ENCODE peak calls at places on chromosome 5, in four cellular contexts. J is right lobe of liver, I is A673, L is ovary. A is an unnamed sample.
A peak's percentile ranks its signal among the peaks of the same experiment; 100 is the strongest.

GRCh38 chr5:20500501-20500900 is 512.5 kb upstream of the CDH18 start:
- DNase-seq in I (no peak), J (no peak), L (no peak), A (no peak)

GRCh38 chr5:181167814-181168488 is 20.6 kb downstream of the OR2V2 start:
- DNase-seq in J (no peak), I (peak; percentile 49), L (no peak), A (no peak)

GRCh38 chr5:175382171-175382570 is 61.8 kb downstream of the DRD1 start:
- DNase-seq in J (no peak), I (no peak), L (no peak), A (no peak)

GRCh38 chr5:56142620-56143431 is 90.3 kb downstream of the ANKRD55 start:
- DNase-seq in I (no peak), J (peak; percentile 93), L (no peak), A (peak; percentile 49)

GRCh38 chr5:36489505-36489904 is 116.9 kb upstream of the SLC1A3 start:
- DNase-seq in J (no peak), I (no peak), L (no peak), A (no peak)

GRCh38 chr5:34008721-34009120 is 871 bp upstream of the AMACR start:
- DNase-seq in L (no peak), J (no peak), I (no peak), A (no peak)

GRCh38 chr5:57862471-57863282 is 380.1 kb upstream of the ACTBL2 start:
- DNase-seq in L (no peak), I (no peak), J (no peak), A (peak; percentile 98)

GRCh38 chr5:169218176-169218575 is 82.8 kb downstream of the SLIT3 start:
- DNase-seq in J (no peak), I (no peak), L (no peak), A (no peak)

GRCh38 chr5:52787600-52788504 is at the start of the genes ITGA1 and PELO:
- DNase-seq in J (peak; percentile 89), I (peak; percentile 81), L (peak; percentile 68), A (peak; percentile 69)

GRCh38 chr5:149423287-149424268 is 44.5 kb upstream of the IL17B start:
- DNase-seq in I (no peak), L (peak; percentile 63), J (no peak), A (no peak)

GRCh38 chr5:79831910-79832309 is 142.3 kb downstream of the CMYA5 start:
- DNase-seq in J (peak; percentile 30), I (no peak), L (no peak), A (no peak)

GRCh38 chr5:149760700-149761187 is 30.6 kb downstream of the PPARGC1B start:
- DNase-seq in I (peak; percentile 32), L (no peak), J (no peak), A (no peak)

GRCh38 chr5:67272453-67273130 is 76.0 kb upstream of the CD180 start:
- DNase-seq in J (no peak), I (no peak), L (no peak), A (no peak)

GRCh38 chr5:156824800-156825199 is 25.3 kb upstream of the PPP1R2B start:
- DNase-seq in J (no peak), I (peak; percentile 6), L (peak; percentile 10), A (no peak)

GRCh38 chr5:166031926-166032325 is 2259.5 kb upstream of the WWC1 start:
- DNase-seq in J (no peak), I (no peak), L (no peak), A (peak; percentile 4)

GRCh38 chr5:25604682-25605081 is 959.9 kb upstream of the CDH10 start:
- DNase-seq in L (no peak), J (no peak), I (no peak), A (no peak)

GRCh38 chr5:106843812-106844416 is 826.8 kb downstream of the EFNA5 start:
- DNase-seq in L (no peak), J (no peak), I (peak; percentile 67), A (peak; percentile 26)

GRCh38 chr5:178624626-178625546 is 2.0 kb downstream of the CLK4 start:
- DNase-seq in J (no peak), L (no peak), I (peak; percentile 54), A (peak; percentile 17)

GRCh38 chr5:72154076-72154756 is 46.9 kb downstream of the MAP1B start:
- DNase-seq in I (no peak), J (no peak), L (no peak), A (no peak)

GRCh38 chr5:97243352-97243751 is 60.3 kb upstream of the RIOK2 start:
- DNase-seq in I (no peak), J (no peak), L (no peak), A (no peak)

GRCh38 chr5:143318833-143319232 is 84.7 kb downstream of the NR3C1 start:
- DNase-seq in J (no peak), I (no peak), L (no peak), A (no peak)

GRCh38 chr5:176446884-176447537 is 1.2 kb upstream of the FAF2 start:
- DNase-seq in L (peak; percentile 13), J (peak; percentile 28), I (no peak), A (no peak)

GRCh38 chr5:129903466-129904101 is 681 bp upstream of the CHSY3 start:
- DNase-seq in L (no peak), J (no peak), I (no peak), A (peak; percentile 3)

GRCh38 chr5:2174572-2174971 is 291.8 kb upstream of the IRX4 start:
- DNase-seq in L (no peak), I (no peak), J (no peak), A (no peak)

GRCh38 chr5:3335301-3335700 is 260.3 kb upstream of the IRX1 start:
- DNase-seq in J (no peak), I (no peak), L (no peak), A (no peak)

GRCh38 chr5:97297063-97297715 is 114.1 kb upstream of the RIOK2 start:
- DNase-seq in L (no peak), J (no peak), I (peak; percentile 68), A (peak; percentile 6)

GRCh38 chr5:60210810-60211209 is 317.3 kb upstream of the PDE4D start:
- DNase-seq in J (no peak), I (no peak), L (no peak), A (no peak)

GRCh38 chr5:149168276-149168675 is 27.0 kb downstream of the ABLIM3 start:
- DNase-seq in I (no peak), L (no peak), J (no peak), A (no peak)

GRCh38 chr5:112174959-112175594 is 244.0 kb downstream of the EPB41L4A start:
- DNase-seq in L (no peak), J (no peak), I (peak; percentile 63), A (peak; percentile 36)

DNA sequence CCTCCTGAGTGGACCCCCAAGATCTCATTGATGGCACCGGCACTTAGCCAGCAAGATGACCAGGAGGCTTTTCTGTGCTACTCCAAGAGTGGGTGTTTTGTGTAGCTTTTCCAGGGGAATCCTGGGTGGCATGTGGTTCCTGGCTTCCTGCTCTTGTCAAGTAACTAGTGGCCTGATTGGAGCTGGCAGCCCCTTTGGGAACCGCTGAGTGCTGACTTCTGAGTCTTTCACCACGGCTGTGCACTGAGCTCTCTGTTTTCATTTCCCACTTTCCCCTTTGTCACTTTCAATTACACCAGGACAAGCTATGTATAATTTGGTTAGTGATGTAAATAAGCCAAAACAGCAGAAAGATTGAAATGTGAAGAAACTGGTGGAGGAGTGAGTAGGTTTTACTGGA is 255.4 kb downstream of the GOLPH3 start:
- DNase-seq in J (no peak), L (no peak), I (no peak), A (no peak)
- H3K27me3 ChIP-seq in J (no peaks in the 10 kb centered on the region), L (no peaks in the 10 kb centered on the region), I (no peaks in the 10 kb centered on the region), A (no peaks in the 10 kb centered on the region)

GRCh38 chr5:74334434-74335364 is 305.8 kb downstream of the ENC1 start:
- DNase-seq in I (no peak), L (no peak), J (no peak), A (no peak)

GRCh38 chr5:74338101-74338388 is 302.5 kb downstream of the ENC1 start:
- DNase-seq in J (no peak), L (no peak), I (no peak), A (no peak)

GRCh38 chr5:74334034-74334433 is 306.5 kb downstream of the ENC1 start:
- DNase-seq in I (no peak), L (no peak), J (no peak), A (no peak)

GRCh38 chr5:74337252-74338100 is 303.1 kb downstream of the ENC1 start:
- DNase-seq in I (no peak), J (no peak), L (no peak), A (no peak)

DNA sequence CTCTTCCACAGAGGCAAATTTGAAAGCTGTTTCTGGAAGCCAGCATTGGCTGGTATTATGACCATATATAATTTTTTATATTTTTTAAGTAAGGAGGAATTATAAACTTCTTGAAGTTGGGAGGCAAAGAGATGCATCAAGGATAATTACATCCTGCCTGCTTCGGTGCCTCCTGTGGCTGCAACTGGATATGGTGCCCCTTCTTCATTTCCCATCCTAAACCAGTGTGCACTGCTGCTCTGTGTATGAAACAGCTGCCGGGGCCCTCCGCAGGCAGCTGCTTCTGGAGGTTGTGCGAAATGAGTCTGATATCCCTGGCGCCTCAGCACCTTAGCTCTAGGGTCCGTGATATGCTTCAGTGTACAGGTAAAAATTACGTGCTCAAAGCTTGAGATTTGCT is 304.2 kb downstream of the ENC1 start:
- DNase-seq in J (no peak), I (peak; percentile 15), L (no peak), A (no peak)
- TF ChIP-seq CTCF in J (no peak), I (peak; percentile 38), L (no peak), A (peak; percentile 7)

GRCh38 chr5:579211-579610 is 32.9 kb upstream of the CEP72 start:
- DNase-seq in I (no peak), J (no peak), L (no peak), A (no peak)
- H3K27me3 ChIP-seq in I (peaks cover 54% of the 10 kb centered on the region), J (no peaks in the 10 kb centered on the region), L (no peaks in the 10 kb centered on the region), A (peaks cover 2% of the 10 kb centered on the region)

DNA sequence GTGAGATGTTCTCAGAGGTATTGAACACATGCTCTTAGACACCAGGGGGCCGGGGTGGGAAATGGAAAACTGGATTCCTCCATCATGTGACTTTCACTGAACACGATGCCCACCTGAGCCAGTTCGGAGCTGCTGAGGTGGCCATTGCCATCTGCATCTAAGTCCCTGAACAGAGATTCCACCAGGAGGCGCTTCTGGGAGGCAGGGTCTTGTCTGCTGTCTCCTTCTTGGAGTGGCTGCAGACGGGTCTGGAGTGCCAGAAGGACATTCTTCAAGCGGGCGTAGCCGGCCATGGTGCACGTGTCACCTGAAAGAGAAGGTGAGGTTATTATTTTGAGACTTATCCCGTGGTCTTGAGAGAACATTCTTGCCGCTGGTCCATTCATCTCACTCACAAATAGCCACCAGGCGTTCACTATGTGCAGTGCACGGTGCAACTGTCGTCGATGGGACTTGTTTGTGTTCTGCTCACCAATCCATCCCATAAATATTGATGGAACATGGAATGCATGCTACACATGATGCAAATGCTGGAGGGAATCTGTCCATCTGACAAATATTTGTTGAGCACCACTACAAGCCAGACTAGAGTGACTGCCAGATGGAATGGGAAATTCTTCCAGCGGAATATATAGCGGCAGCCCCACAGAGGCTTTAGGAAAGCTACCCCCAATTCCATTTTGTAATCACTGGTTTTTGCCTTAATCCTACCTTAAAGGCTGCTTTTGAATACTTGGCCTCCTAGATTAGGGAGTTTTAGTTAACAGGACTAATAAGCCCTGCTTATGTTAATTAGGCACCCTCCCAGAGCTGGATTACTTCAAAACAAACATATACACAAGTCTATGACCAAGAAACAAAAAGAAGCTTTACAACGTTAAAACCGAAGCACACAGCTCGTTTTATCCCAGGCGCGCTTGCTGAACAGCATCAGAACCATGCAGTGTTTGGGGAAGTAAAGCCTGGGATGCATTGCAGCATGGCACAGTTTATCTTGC is 264.8 kb downstream of the HSPA4 start:
- DNase-seq in L (no peak), I (peak; percentile 15), J (no peak), A (no peak)
- TF ChIP-seq CTCF in L (no peak), I (peak; percentile 38), J (no peak), A (peak; percentile 2)